ENCODE peak calls at places on chromosomes 7 and 10, in five cellular contexts. One of them, this sample, is unnamed.

GRCh38 chr7:3080106-3080505 is 36.4 kb upstream of the CARD11 start:
- DNase-seq in uterus: no peak
- DNase-seq in astrocyte of the cerebellum: no peak
- DNase-seq in SK-N-SH: no peak
- DNase-seq in neural progenitor cell: no peak
- DNase-seq in this sample: no peak

GRCh38 chr10:3222068-3222467 is 49.5 kb upstream of the PITRM1 start:
- DNase-seq in uterus: no peak
- DNase-seq in astrocyte of the cerebellum: no peak
- DNase-seq in SK-N-SH: no peak
- DNase-seq in neural progenitor cell: peak; percentile 34
- DNase-seq in this sample: no peak

GRCh38 chr10:23095966-23096813 is 811 bp downstream of the MSRB2 start:
- DNase-seq in uterus: peak; percentile 53
- DNase-seq in astrocyte of the cerebellum: peak; percentile 27
- DNase-seq in SK-N-SH: peak; percentile 25
- DNase-seq in neural progenitor cell: peak; percentile 54
- DNase-seq in this sample: peak; percentile 41

GRCh38 chr7:44733708-44734481 is 14.8 kb upstream of the ZMIZ2 start:
- DNase-seq in uterus: no peak
- DNase-seq in astrocyte of the cerebellum: no peak
- DNase-seq in SK-N-SH: no peak
- DNase-seq in neural progenitor cell: no peak
- DNase-seq in this sample: no peak

GRCh38 chr7:130912910-130913720 is 179.1 kb upstream of the KLF14 start:
- DNase-seq in uterus: peak; percentile 67
- DNase-seq in astrocyte of the cerebellum: peak; percentile 90
- DNase-seq in SK-N-SH: no peak
- DNase-seq in neural progenitor cell: peak; percentile 41
- DNase-seq in this sample: no peak

GRCh38 chr10:323651-324293 is 188.5 kb downstream of the ZMYND11 start:
- DNase-seq in uterus: peak; percentile 93
- DNase-seq in astrocyte of the cerebellum: peak; percentile 77
- DNase-seq in SK-N-SH: no peak
- DNase-seq in neural progenitor cell: no peak
- DNase-seq in this sample: no peak

GRCh38 chr7:125391921-125392320 is 462.3 kb upstream of the POT1 start:
- DNase-seq in uterus: no peak
- DNase-seq in astrocyte of the cerebellum: no peak
- DNase-seq in SK-N-SH: no peak
- DNase-seq in neural progenitor cell: no peak
- DNase-seq in this sample: no peak

GRCh38 chr10:122850705-122851640 is 5.3 kb upstream of the CUZD1 start:
- DNase-seq in uterus: no peak
- DNase-seq in astrocyte of the cerebellum: peak; percentile 42
- DNase-seq in SK-N-SH: no peak
- DNase-seq in neural progenitor cell: no peak
- DNase-seq in this sample: no peak

GRCh38 chr7:43649755-43650274 is 66.9 kb downstream of the STK17A start:
- DNase-seq in uterus: no peak
- DNase-seq in astrocyte of the cerebellum: no peak
- DNase-seq in SK-N-SH: no peak
- DNase-seq in neural progenitor cell: no peak
- DNase-seq in this sample: no peak

GRCh38 chr10:30074101-30074500 is 14.7 kb upstream of the JCAD start:
- DNase-seq in uterus: no peak
- DNase-seq in astrocyte of the cerebellum: no peak
- DNase-seq in SK-N-SH: no peak
- DNase-seq in neural progenitor cell: no peak
- DNase-seq in this sample: no peak

GRCh38 chr10:92847185-92847864 is 995 bp upstream of the EXOC6 start:
- DNase-seq in uterus: no peak
- DNase-seq in astrocyte of the cerebellum: no peak
- DNase-seq in SK-N-SH: no peak
- DNase-seq in neural progenitor cell: no peak
- DNase-seq in this sample: no peak

GRCh38 chr7:22801907-22802306 is 20.7 kb downstream of the TOMM7 start:
- DNase-seq in uterus: no peak
- DNase-seq in astrocyte of the cerebellum: no peak
- DNase-seq in SK-N-SH: no peak
- DNase-seq in neural progenitor cell: no peak
- DNase-seq in this sample: peak; percentile 22

GRCh38 chr7:128164061-128164954 is 76.8 kb upstream of the LEP start:
- DNase-seq in uterus: no peak
- DNase-seq in astrocyte of the cerebellum: peak; percentile 57
- DNase-seq in SK-N-SH: no peak
- DNase-seq in neural progenitor cell: no peak
- DNase-seq in this sample: no peak

GRCh38 chr7:80771523-80771922 is 133.1 kb downstream of the CD36 start:
- DNase-seq in uterus: no peak
- DNase-seq in astrocyte of the cerebellum: no peak
- DNase-seq in SK-N-SH: peak; percentile 39
- DNase-seq in neural progenitor cell: no peak
- DNase-seq in this sample: no peak

GRCh38 chr7:50667338-50667737 is 102.1 kb upstream of the DDC start:
- DNase-seq in uterus: peak; percentile 44
- DNase-seq in astrocyte of the cerebellum: no peak
- DNase-seq in SK-N-SH: no peak
- DNase-seq in neural progenitor cell: no peak
- DNase-seq in this sample: no peak

GRCh38 chr10:87054373-87055295 is 34.5 kb downstream of the FAM25A start:
- DNase-seq in uterus: no peak
- DNase-seq in astrocyte of the cerebellum: peak; percentile 22
- DNase-seq in SK-N-SH: peak; percentile 21
- DNase-seq in neural progenitor cell: peak; percentile 92
- DNase-seq in this sample: no peak
- TF ChIP-seq CTCF in uterus: no peak
- TF ChIP-seq CTCF in astrocyte of the cerebellum: peak; percentile 38
- TF ChIP-seq CTCF in SK-N-SH: peak; percentile 23
- TF ChIP-seq CTCF in neural progenitor cell: peak; percentile 58
- TF ChIP-seq CTCF in this sample: no peak

GRCh38 chr7:123749537-123749857 is 694 bp upstream of the WASL start:
- DNase-seq in uterus: no peak
- DNase-seq in astrocyte of the cerebellum: peak; percentile 19
- DNase-seq in SK-N-SH: no peak
- DNase-seq in neural progenitor cell: no peak
- DNase-seq in this sample: no peak

GRCh38 chr7:123750389-123751230 is 1.8 kb upstream of the WASL start:
- DNase-seq in uterus: no peak
- DNase-seq in astrocyte of the cerebellum: no peak
- DNase-seq in SK-N-SH: no peak
- DNase-seq in neural progenitor cell: no peak
- DNase-seq in this sample: no peak

GRCh38 chr7:123748171-123748733 is 551 bp downstream of the WASL start:
- DNase-seq in uterus: peak; percentile 36
- DNase-seq in astrocyte of the cerebellum: no peak
- DNase-seq in SK-N-SH: peak; percentile 81
- DNase-seq in neural progenitor cell: peak; percentile 67
- DNase-seq in this sample: peak; percentile 64

GRCh38 chr7:123747620-123748141 is 1.1 kb downstream of the WASL start:
- DNase-seq in uterus: peak; percentile 18
- DNase-seq in astrocyte of the cerebellum: peak; percentile 83
- DNase-seq in SK-N-SH: peak; percentile 75
- DNase-seq in neural progenitor cell: peak; percentile 75
- DNase-seq in this sample: peak; percentile 58

GRCh38 chr7:123748734-123749536 is at the start of gene WASL:
- DNase-seq in uterus: peak; percentile 93
- DNase-seq in astrocyte of the cerebellum: peak; percentile 62
- DNase-seq in SK-N-SH: peak; percentile 99
- DNase-seq in neural progenitor cell: peak; percentile 96
- DNase-seq in this sample: peak; percentile 96
- TF ChIP-seq CTCF in uterus: no peak
- TF ChIP-seq CTCF in astrocyte of the cerebellum: no peak
- TF ChIP-seq CTCF in SK-N-SH: no peak
- TF ChIP-seq CTCF in neural progenitor cell: peak; percentile 8
- TF ChIP-seq CTCF in this sample: no peak

GRCh38 chr7:28615091-28615490 is 202.8 kb downstream of the CREB5 start:
- DNase-seq in uterus: no peak
- DNase-seq in astrocyte of the cerebellum: no peak
- DNase-seq in SK-N-SH: no peak
- DNase-seq in neural progenitor cell: peak; percentile 57
- DNase-seq in this sample: no peak
- TF ChIP-seq CTCF in uterus: no peak
- TF ChIP-seq CTCF in astrocyte of the cerebellum: peak; percentile 27
- TF ChIP-seq CTCF in SK-N-SH: peak; percentile 47
- TF ChIP-seq CTCF in neural progenitor cell: peak; percentile 56
- TF ChIP-seq CTCF in this sample: no peak

DNA sequence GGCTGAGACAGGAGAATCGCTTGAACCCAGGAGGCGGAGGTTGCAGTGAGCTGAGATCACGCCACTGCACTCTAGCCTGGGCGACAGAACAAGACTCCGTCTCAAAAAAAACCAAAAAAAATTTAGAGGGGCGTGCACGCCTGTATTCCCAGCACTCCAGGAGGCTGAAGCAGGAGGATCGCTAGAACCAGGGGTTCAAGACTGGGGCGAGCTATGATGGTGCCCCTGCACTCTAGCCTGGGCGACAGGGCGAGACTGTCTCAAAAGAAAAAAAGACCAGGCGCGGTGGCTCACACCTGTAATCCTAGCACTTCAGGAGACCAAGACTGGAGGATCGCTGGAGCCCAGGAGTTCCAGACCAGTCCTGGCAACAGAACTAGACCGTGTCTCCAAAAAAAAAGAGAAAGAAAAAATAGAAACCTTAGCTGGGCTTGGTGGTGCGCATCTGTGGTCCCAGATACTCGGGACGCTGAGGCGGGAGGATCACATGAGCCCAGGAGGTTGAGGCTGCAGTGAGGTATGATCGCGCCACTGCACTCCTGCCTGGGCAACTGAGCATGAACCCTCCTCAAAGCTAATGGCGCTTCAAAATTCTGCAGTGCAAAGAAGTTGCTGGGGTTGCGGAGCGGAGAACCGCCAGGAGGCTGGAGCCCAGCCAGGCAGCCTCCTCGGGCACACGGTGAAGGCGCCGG is 382 bp upstream of the MBLAC1 start:
- DNase-seq in uterus: no peak
- DNase-seq in astrocyte of the cerebellum: no peak
- DNase-seq in SK-N-SH: no peak
- DNase-seq in neural progenitor cell: no peak
- DNase-seq in this sample: no peak
- TF ChIP-seq CTCF in uterus: no peak
- TF ChIP-seq CTCF in astrocyte of the cerebellum: no peak
- TF ChIP-seq CTCF in SK-N-SH: no peak
- TF ChIP-seq CTCF in neural progenitor cell: no peak
- TF ChIP-seq CTCF in this sample: no peak

DNA sequence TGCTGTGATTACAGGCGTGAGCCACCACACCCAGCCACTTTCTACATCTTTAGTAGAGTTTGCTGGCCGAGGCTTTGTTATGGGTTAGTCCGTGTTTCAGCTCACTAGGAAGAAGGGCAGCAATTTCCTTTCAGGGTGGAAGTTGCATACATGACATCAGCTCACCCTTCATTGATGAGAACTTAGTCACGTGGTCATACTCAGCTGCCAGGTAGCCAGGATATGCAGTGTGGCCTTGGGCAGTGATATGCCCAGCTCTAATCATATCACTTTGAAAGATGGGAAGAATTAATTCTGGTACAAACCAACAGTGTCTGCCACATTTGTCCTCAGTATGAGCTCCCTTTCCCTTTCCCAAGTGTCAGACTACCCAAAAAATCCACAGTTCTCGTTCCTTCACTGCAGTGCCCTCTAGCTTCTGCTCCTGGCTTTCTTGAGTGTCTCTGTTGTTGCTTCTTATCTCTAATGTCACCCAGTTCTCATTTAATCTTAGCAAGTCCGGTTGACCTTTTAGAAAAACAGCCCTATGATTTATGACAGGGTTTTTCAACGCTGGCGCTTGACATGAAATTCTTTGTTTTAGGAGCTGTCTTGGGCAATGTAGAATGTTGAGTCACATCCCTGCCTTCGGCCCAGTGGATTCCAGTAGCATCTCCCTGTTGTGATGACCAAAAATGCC is 108.7 kb upstream of the ITGB1 start:
- DNase-seq in uterus: no peak
- DNase-seq in astrocyte of the cerebellum: no peak
- DNase-seq in SK-N-SH: no peak
- DNase-seq in neural progenitor cell: no peak
- DNase-seq in this sample: no peak
- TF ChIP-seq CTCF in uterus: no peak
- TF ChIP-seq CTCF in astrocyte of the cerebellum: no peak
- TF ChIP-seq CTCF in SK-N-SH: peak; percentile 37
- TF ChIP-seq CTCF in neural progenitor cell: peak; percentile 38
- TF ChIP-seq CTCF in this sample: no peak

DNA sequence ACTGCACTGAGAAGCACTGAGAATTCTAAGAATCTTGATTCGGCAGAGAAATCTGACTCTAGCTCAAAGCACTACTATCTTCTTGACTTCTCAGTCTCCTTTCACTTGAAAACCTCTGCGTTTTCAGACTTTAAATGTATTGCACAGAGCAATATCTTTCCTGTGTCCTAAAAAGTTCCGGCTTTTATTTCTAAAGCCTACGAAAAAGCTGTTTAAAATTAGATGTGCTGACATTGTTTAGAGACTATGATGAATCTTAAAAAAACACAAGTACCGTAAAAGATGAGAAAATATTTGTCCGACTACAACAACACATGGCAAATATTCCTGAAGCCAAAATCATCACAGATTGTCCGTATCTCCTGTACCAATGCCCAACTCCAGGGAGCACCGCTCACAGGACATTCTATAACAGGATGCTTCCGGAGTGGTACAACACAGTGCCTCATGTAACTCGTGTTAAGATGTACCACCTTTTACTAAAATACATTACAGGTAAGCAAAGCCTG is 136.9 kb downstream of the CUBN start:
- DNase-seq in uterus: no peak
- DNase-seq in astrocyte of the cerebellum: no peak
- DNase-seq in SK-N-SH: no peak
- DNase-seq in neural progenitor cell: no peak
- DNase-seq in this sample: no peak
- TF ChIP-seq CTCF in uterus: no peak
- TF ChIP-seq CTCF in astrocyte of the cerebellum: no peak
- TF ChIP-seq CTCF in SK-N-SH: no peak
- TF ChIP-seq CTCF in neural progenitor cell: no peak
- TF ChIP-seq CTCF in this sample: no peak

This sample was measured in glutamatergic neuron.